ENCODE peak calls at places on chromosomes 12 and 14, in five cellular contexts. J is mesothelial cell of epicardium, T is cardiac muscle cell, U is IMR-90, Z is AG04450. G is an unnamed sample.

GRCh38 chr14:65224799-65225198 is 122.5 kb upstream of the MAX start:
- DNase-seq in J (no peak), T (peak), U (no peak), Z (no peak), G (no peak)

GRCh38 chr14:76926521-76927251 is 100.5 kb downstream of the LRRC74A start:
- DNase-seq in J (no peak), T (no peak), U (peak), Z (no peak), G (peak)

GRCh38 chr14:76019676-76020075 is 34.1 kb downstream of the IFT43 start:
- DNase-seq in J (no peak), T (no peak), U (no peak), Z (no peak), G (no peak)

GRCh38 chr12:122880668-122881067 is 15.3 kb downstream of the VPS37B start:
- DNase-seq in J (no peak), T (no peak), U (peak), Z (no peak), G (peak)

GRCh38 chr14:59123975-59124374 is 64.5 kb upstream of the DAAM1 start:
- DNase-seq in J (no peak), T (peak), U (peak), Z (no peak), G (peak)

GRCh38 chr14:65167072-65167645 is 64.8 kb upstream of the MAX start:
- DNase-seq in J (no peak), T (no peak), U (no peak), Z (no peak), G (no peak)

GRCh38 chr12:49703647-49704137 is 3.5 kb downstream of the FMNL3 start:
- DNase-seq in J (no peak), T (no peak), U (peak), Z (peak), G (peak)

GRCh38 chr12:3102721-3103410 is 25.7 kb downstream of the TSPAN9 start:
- DNase-seq in J (no peak), T (no peak), U (no peak), Z (no peak), G (no peak)

GRCh38 chr12:65712264-65713004 is 111.8 kb upstream of the HMGA2 start:
- DNase-seq in J (no peak), T (no peak), U (no peak), Z (no peak), G (no peak)

DNA sequence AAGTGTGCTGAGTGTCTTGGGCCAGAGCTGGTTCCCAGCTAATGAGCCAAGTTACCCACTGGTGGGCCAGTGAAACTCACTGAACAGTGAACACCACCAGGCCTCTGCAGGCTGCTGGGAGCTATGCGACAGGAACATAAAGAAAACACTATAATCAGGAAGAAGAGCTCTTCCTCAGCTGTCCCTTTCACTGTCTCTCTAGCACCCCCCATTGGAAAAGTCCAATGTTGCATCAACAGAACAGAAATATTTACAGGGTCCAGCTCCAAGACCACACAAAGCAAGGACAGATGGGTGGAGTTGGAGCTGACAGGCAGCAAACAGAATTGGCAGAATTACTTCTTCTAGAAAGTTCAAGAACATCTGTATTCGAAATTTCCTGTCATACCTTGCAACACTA is 903.6 kb upstream of the TMEM132C start:
- DNase-seq in J (no peak), T (peak), U (no peak), Z (no peak), G (no peak)
- TF ChIP-seq CTCF in J (no peak), T (no peak), U (peak), Z (peak), G (no peak)

GRCh38 chr14:89954045-89955021 is at the start of gene EFCAB11:
- DNase-seq in J (peak), T (peak), U (peak), Z (peak), G (peak)
- TF ChIP-seq CTCF in J (peak), T (peak), U (peak), Z (peak), G (no peak)

DNA sequence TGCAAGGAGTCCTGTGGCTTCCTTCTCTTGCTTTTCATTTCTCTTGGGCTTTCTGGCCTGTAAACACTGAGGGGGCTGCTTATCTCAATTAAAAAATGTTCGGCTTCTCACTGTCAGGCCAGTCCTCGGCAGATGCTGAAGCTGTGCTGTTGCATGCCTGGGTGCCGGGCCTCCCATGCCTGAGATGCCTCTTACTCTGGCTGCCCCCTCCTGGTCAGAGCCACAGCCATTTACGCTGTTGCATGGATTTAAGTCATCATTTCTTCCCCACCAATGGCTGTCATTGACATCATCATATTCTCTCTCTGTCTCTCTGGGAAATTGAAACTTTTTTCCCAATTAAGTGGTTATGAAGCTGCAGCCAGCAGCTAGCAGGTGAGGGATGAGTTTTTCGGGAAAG is 53.7 kb downstream of the FOXN4 start:
- DNase-seq in J (no peak), T (no peak), U (peak), Z (no peak), G (peak)
- TF ChIP-seq CTCF in J (no peak), T (peak), U (peak), Z (peak), G (peak)

GRCh38 chr14:100290607-100291304 is 15.5 kb downstream of the SLC25A29 start:
- DNase-seq in J (no peak), T (no peak), U (no peak), Z (no peak), G (no peak)
- TF ChIP-seq CTCF in J (no peak), T (no peak), U (no peak), Z (no peak), G (no peak)

GRCh38 chr12:22458301-22458917 is 85.9 kb downstream of the C2CD5 start:
- DNase-seq in J (no peak), T (no peak), U (no peak), Z (no peak), G (no peak)

GRCh38 chr12:22461786-22462185 is 82.6 kb downstream of the C2CD5 start:
- DNase-seq in J (no peak), T (no peak), U (no peak), Z (no peak), G (no peak)

DNA sequence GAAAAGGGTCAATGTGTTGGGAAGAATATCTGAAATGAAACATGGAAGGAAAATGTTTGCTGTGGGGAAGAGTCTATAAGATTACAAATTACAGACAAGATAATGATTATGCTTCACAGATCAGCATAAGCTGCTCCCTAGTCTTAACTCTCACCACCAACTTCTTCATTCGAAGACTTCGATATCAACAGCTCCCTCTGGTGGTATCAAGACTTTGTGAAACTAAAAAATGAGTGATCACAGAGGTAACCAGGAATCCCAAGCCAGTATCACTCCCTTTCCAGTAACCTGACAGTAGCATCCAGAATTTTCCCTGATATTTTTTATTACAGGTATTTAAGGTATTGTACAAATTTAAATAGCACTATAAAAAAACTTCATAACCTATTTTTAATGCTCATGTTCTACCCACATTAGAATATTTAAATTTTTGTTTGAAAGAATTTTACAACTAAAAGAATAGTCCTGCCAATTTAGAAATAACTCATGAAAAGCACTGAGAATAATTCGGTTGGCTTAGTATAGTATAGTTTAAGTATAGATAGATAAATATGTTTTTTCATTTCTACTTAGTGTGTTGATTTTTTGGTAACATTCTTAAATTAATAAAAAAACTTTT is 84.4 kb downstream of the C2CD5 start:
- DNase-seq in J (no peak), T (peak), U (peak), Z (no peak), G (peak)
- TF ChIP-seq CTCF in J (peak), T (peak), U (peak), Z (peak), G (peak)

GRCh38 chr12:15152864-15153263 is 68.4 kb downstream of the RERG start:
- DNase-seq in J (no peak), T (no peak), U (peak), Z (no peak), G (peak)

GRCh38 chr12:15151141-15152091 is 69.8 kb downstream of the RERG start:
- DNase-seq in J (no peak), T (peak), U (no peak), Z (no peak), G (peak)

GRCh38 chr12:15154108-15154507 is 67.1 kb downstream of the RERG start:
- DNase-seq in J (no peak), T (no peak), U (no peak), Z (no peak), G (no peak)

GRCh38 chr12:15155271-15155670 is 65.9 kb downstream of the RERG start:
- DNase-seq in J (no peak), T (no peak), U (no peak), Z (no peak), G (no peak)

GRCh38 chr12:15152456-15152855 is 68.8 kb downstream of the RERG start:
- DNase-seq in J (no peak), T (no peak), U (no peak), Z (no peak), G (peak)
- TF ChIP-seq CTCF in J (no peak), T (peak), U (peak), Z (peak), G (peak)

GRCh38 chr14:100899841-100900771 is 3.4 kb downstream of the RTL1 start:
- DNase-seq in J (no peak), T (peak), U (no peak), Z (no peak), G (no peak)
- TF ChIP-seq CTCF in J (peak), T (no peak), U (no peak), Z (peak), G (peak)

GRCh38 chr12:104680506-104680905 is 223.8 kb downstream of the CHST11 start:
- DNase-seq in J (no peak), T (no peak), U (no peak), Z (no peak), G (no peak)

GRCh38 chr12:104681012-104681690 is 224.4 kb downstream of the CHST11 start:
- DNase-seq in J (no peak), T (no peak), U (no peak), Z (no peak), G (no peak)

GRCh38 chr12:104682790-104683279 is 226.1 kb downstream of the CHST11 start:
- DNase-seq in J (no peak), T (no peak), U (no peak), Z (no peak), G (no peak)

GRCh38 chr12:104677441-104678089 is 220.8 kb downstream of the CHST11 start:
- DNase-seq in J (no peak), T (no peak), U (no peak), Z (no peak), G (no peak)

DNA sequence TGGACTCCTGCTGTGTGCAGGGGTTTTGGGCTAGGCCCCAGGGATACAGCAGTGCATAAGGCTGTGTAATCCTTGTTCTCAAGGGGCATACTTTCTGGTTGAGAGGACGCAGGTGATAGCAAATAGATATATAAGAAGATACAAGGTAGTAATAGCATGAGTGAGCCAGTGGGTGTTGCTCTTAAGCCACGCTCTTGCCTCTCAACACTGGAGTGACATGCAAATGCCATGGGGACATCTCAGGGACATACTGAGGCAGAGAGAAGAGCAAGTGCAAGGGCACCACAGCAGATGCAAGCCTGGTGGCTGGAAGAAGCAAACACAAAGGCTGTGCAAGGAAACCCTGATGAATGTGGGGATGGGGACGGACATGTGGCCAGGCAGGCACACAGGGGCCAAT is 223.3 kb downstream of the CHST11 start:
- DNase-seq in J (no peak), T (no peak), U (peak), Z (no peak), G (no peak)
- TF ChIP-seq CTCF in J (no peak), T (peak), U (peak), Z (peak), G (peak)